ENCODE peak calls at places on chromosomes 13 and 19, in nine cellular contexts. S is uterus, D is endothelial cell of umbilical vein, N is spleen, R is IMR-90, Y is breast epithelium, U is tibial nerve, H is prostate gland, W is esophagus squamous epithelium. C is an unnamed sample.
A peak's percentile ranks its signal among the peaks of the same experiment; 100 is the strongest.

GRCh38 chr19:10454267-10454666 is 33.9 kb downstream of the PDE4A start:
- DNase-seq in W (no peak), H (no peak), N (no peak), S (no peak), Y (no peak), D (no peak), R (peak; percentile 18), U (no peak), C (no peak)

GRCh38 chr19:19650331-19650730 is 6.9 kb upstream of the GMIP start:
- DNase-seq in S (no peak), D (no peak), R (no peak), W (no peak), N (no peak), U (no peak), H (no peak), Y (no peak), C (no peak)

GRCh38 chr19:5913739-5914357 is at the start of gene CAPS:
- DNase-seq in Y (peak; percentile 63), S (no peak), H (peak; percentile 81), N (no peak), U (peak; percentile 44), D (no peak), W (no peak), R (peak; percentile 23), C (peak; percentile 90)

GRCh38 chr13:94160875-94161274 is 318.6 kb downstream of the DCT start:
- DNase-seq in N (no peak), S (no peak), D (no peak), Y (no peak), H (no peak), W (no peak), U (no peak), R (no peak), C (no peak)

GRCh38 chr19:8877854-8878705 is 45.9 kb downstream of the MBD3L1 start:
- DNase-seq in W (no peak), N (no peak), U (no peak), Y (no peak), R (no peak), D (no peak), H (no peak), S (no peak), C (no peak)

GRCh38 chr13:100941811-100942361 is 267.3 kb upstream of the TMTC4 start:
- DNase-seq in N (no peak), R (peak; percentile 1), U (no peak), D (no peak), Y (no peak), H (no peak), W (no peak), S (no peak), C (no peak)

GRCh38 chr19:50377051-50377441 is 789 bp downstream of the NR1H2 start:
- DNase-seq in D (peak; percentile 14), S (peak; percentile 51), H (no peak), N (peak; percentile 88), R (no peak), W (no peak), U (no peak), Y (no peak), C (peak; percentile 66)

GRCh38 chr19:28642787-28643186 is 570.2 kb downstream of the UQCRFS1 start:
- DNase-seq in R (no peak), S (no peak), N (no peak), U (no peak), W (no peak), Y (no peak), D (no peak), H (no peak), C (no peak)

GRCh38 chr19:7734220-7735203 is 2.6 kb upstream of the CLEC4G start:
- DNase-seq in H (no peak), D (no peak), N (peak; percentile 61), W (no peak), Y (no peak), U (no peak), R (no peak), S (no peak), C (peak; percentile 31)

GRCh38 chr13:106630650-106631049 is 62.7 kb upstream of the ARGLU1 start:
- DNase-seq in H (no peak), S (no peak), N (no peak), U (no peak), W (no peak), D (no peak), Y (no peak), R (no peak), C (no peak)
- TF ChIP-seq POLR2A in H (no peak), S (no peak), N (no peak), U (no peak), W (no peak), D (no peak), Y (no peak), R (no peak), C (no peak)

GRCh38 chr13:28392896-28393295 is 102.0 kb downstream of the FLT1 start:
- DNase-seq in D (no peak), S (no peak), R (no peak), N (no peak), U (no peak), Y (no peak), W (no peak), H (no peak), C (no peak)

GRCh38 chr13:28387740-28388501 is 107.0 kb downstream of the FLT1 start:
- DNase-seq in D (no peak), W (no peak), H (no peak), S (no peak), N (no peak), R (no peak), Y (no peak), U (no peak), C (no peak)

GRCh38 chr13:28396053-28396452 is 98.9 kb downstream of the FLT1 start:
- DNase-seq in W (no peak), Y (no peak), U (no peak), H (no peak), S (no peak), R (no peak), D (peak; percentile 42), N (no peak), C (no peak)

GRCh38 chr13:28394422-28394821 is 100.5 kb downstream of the FLT1 start:
- DNase-seq in R (peak; percentile 34), N (no peak), D (peak; percentile 57), W (no peak), Y (no peak), H (no peak), U (no peak), S (no peak), C (no peak)

DNA sequence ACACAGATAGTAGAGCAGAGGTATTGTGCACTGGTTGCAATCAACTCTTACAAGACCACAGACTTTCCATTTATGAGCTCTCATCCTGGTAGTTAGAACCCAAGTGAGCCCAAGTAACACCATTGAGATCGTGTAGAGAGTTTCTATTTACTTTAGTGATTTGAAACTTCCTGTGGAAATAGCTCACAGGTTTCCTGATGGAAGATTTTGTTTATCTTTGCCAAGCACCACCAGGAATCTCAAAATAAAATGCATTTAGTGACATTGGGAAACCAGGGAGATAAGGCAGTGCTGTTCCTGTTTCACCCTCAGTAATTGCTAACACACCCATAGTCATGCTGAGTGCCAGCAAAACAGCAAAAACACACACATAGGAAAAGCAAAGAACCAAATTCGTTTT is 102.5 kb downstream of the FLT1 start:
- DNase-seq in H (no peak), W (no peak), Y (no peak), U (no peak), N (no peak), R (no peak), D (peak; percentile 91), S (no peak), C (no peak)
- TF ChIP-seq CTCF in H (no peak), W (no peak), Y (no peak), U (no peak), N (no peak), R (no peak), D (no peak), S (no peak), C (no peak)

GRCh38 chr19:34257559-34257924 is 3.2 kb downstream of the GARRE1 start:
- DNase-seq in S (no peak), D (no peak), R (no peak), W (no peak), H (no peak), Y (no peak), N (no peak), U (no peak), C (no peak)

GRCh38 chr19:34255546-34255945 is 1.2 kb downstream of the GARRE1 start:
- DNase-seq in U (no peak), W (no peak), Y (no peak), H (no peak), R (no peak), N (no peak), S (no peak), D (no peak), C (no peak)

GRCh38 chr19:34256835-34257558 is 2.6 kb downstream of the GARRE1 start:
- DNase-seq in Y (no peak), H (no peak), U (no peak), N (no peak), D (no peak), S (no peak), W (no peak), R (no peak), C (no peak)

GRCh38 chr19:34254552-34255432 is at the start of gene GARRE1:
- DNase-seq in W (no peak), H (peak; percentile 82), D (peak; percentile 44), Y (no peak), U (peak; percentile 76), R (peak; percentile 24), N (peak; percentile 86), S (peak; percentile 37), C (no peak)

GRCh38 chr19:34253711-34254551 is 423 bp upstream of the GARRE1 start:
- DNase-seq in D (peak; percentile 60), U (no peak), N (peak; percentile 98), W (peak; percentile 32), R (peak; percentile 47), S (peak; percentile 83), H (no peak), Y (peak; percentile 77), C (no peak)
- TF ChIP-seq POLR2A in D (peak; percentile 69), U (peak; percentile 84), N (peak; percentile 63), W (peak; percentile 63), R (peak; percentile 38), S (peak; percentile 83), H (peak; percentile 91), Y (peak; percentile 75), C (peak; percentile 70)

DNA sequence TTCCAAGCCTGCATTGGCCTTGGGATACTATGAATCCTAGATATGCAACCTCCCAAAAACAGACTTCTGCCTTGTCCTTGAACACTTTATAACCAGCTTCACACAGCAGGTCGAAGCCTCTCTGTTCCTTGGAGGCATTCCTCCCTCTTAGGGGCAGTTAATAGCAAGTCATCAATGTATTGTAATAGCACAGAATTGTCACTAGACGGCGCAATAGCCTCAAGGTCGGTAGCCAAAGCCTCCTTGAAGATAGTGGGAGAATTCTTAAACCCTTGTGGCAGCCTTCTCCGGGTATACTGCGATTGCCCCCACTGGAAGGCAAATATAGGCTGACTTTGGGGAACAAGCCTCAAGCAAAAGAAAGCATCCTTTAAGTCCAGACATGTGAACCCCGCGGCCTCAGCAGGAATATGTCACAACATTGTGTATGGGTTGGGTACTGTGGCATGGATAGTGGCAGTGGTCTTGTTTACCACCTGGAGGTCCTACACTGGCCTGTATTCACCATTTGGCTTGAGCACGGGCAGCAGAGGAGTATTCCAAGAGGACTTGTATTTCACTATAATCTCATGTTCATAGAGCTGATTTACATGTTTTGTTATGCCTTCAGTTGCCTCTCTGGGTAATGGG is 61.1 kb downstream of the ZNF431 start:
- DNase-seq in N (no peak), U (no peak), Y (no peak), H (peak; percentile 17), S (no peak), W (no peak), D (peak; percentile 15), R (peak; percentile 14), C (no peak)
- TF ChIP-seq CTCF in N (no peak), U (peak; percentile 43), Y (peak; percentile 66), H (peak; percentile 20), S (peak; percentile 54), W (peak; percentile 61), D (peak; percentile 39), R (peak; percentile 47), C (peak; percentile 48)

C was measured in adrenal gland.